ENCODE peak calls at places on chromosomes 1 and 21, in ten cellular contexts. Y is cardiac muscle cell, O is psoas muscle, A is PC-3, L is left lung, X is fibroblast of lung, Z is NB4, E is AG09309, G is ascending aorta, V is gastrocnemius medialis. I is an unnamed sample.
A peak's percentile ranks its signal among the peaks of the same experiment; 100 is the strongest.

GRCh38 chr1:234702342-234703000 is 92.5 kb upstream of the IRF2BP2 start:
- DNase-seq in Y (no peak), O (peak; percentile 78), A (no peak), L (no peak), X (no peak), Z (no peak), E (no peak), G (no peak), V (peak; percentile 80), I (no peak)

GRCh38 chr1:232999960-233000625 is 49.7 kb downstream of the NTPCR start:
- DNase-seq in Y (no peak), O (no peak), A (no peak), L (no peak), X (no peak), Z (no peak), E (no peak), G (no peak), V (no peak), I (no peak)

GRCh38 chr1:231357831-231358354 is 19.8 kb downstream of the SPRTN start:
- DNase-seq in Y (peak; percentile 72), O (peak; percentile 63), A (peak; percentile 79), L (no peak), X (peak; percentile 73), Z (peak; percentile 78), E (peak; percentile 57), G (no peak), V (peak; percentile 68), I (peak; percentile 88)

GRCh38 chr1:53111073-53111556 is 31.3 kb downstream of the SLC1A7 start:
- DNase-seq in Y (no peak), O (no peak), A (peak; percentile 65), L (peak; percentile 56), X (peak; percentile 49), Z (peak; percentile 12), E (no peak), G (no peak), V (no peak), I (peak; percentile 7)

GRCh38 chr1:30511106-30511505 is 212.3 kb downstream of the MATN1 start:
- DNase-seq in Y (no peak), O (no peak), A (no peak), L (no peak), X (no peak), Z (no peak), E (no peak), G (no peak), V (no peak), I (no peak)

GRCh38 chr1:109254621-109255096 is 5.3 kb downstream of the CELSR2 start:
- DNase-seq in Y (no peak), O (peak; percentile 31), A (no peak), L (no peak), X (no peak), Z (no peak), E (no peak), G (no peak), V (no peak), I (no peak)

GRCh38 chr1:161330346-161330745 is 16.2 kb downstream of the SDHC start:
- DNase-seq in Y (no peak), O (no peak), A (peak; percentile 70), L (no peak), X (no peak), Z (no peak), E (no peak), G (no peak), V (no peak), I (peak; percentile 55)

GRCh38 chr1:46903481-46903880 is 37.8 kb downstream of the CYP4A11 start:
- DNase-seq in Y (no peak), O (no peak), A (peak; percentile 46), L (no peak), X (no peak), Z (no peak), E (no peak), G (no peak), V (no peak), I (no peak)

GRCh38 chr1:153362187-153362586 is 4.5 kb downstream of the S100A9 start:
- DNase-seq in Y (no peak), O (no peak), A (no peak), L (no peak), X (no peak), Z (no peak), E (no peak), G (no peak), V (no peak), I (no peak)

DNA sequence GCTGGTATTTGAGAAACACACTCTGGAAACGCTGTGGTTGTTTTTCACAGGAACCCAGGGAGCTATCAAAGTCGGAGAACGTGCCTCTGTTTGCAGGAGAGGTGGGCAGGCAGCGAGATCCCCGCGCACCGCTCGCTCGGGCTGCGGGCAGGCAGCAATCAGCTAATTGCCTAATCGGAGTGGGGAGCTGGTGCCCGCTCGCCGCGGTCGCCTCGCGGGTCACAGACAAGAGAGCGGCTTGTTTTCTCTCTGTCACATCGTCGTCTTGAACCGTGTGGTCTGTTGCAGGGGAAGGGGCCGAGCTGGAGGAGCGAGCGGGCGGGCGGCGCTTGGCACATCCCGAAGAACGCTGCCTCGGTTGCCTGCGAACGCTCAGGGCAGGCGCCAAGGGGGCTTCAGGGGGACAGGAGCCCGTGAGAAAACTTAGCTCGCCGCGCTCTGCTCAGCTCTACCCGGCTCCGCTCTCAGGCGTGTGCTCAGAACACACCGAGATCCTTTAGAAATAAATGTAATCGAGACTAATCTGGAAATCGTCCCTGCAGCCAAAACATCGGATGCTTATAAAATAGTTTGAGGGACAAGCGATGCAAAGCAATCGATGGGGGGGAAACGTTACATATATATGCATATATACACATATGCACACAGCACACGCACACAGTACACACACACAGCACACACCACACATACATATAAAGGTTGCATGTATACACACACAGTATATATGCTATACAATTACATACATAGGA is 93.6 kb upstream of the SMYD2 start:
- DNase-seq in Y (peak; percentile 45), O (peak; percentile 48), A (no peak), L (no peak), X (peak; percentile 8), Z (peak; percentile 2), E (no peak), G (no peak), V (no peak), I (peak; percentile 4)
- H3K4me3 ChIP-seq in Y (peak overlapping the region; percentile 30), O (peak overlapping the region; percentile 57), A (no peak overlapping the region), L (no peak overlapping the region), X (no peak overlapping the region), Z (no peak overlapping the region), E (no peak overlapping the region), G (peak overlapping the region; percentile 14), V (peak overlapping the region; percentile 37), I (peak overlapping the region; percentile 10)

DNA sequence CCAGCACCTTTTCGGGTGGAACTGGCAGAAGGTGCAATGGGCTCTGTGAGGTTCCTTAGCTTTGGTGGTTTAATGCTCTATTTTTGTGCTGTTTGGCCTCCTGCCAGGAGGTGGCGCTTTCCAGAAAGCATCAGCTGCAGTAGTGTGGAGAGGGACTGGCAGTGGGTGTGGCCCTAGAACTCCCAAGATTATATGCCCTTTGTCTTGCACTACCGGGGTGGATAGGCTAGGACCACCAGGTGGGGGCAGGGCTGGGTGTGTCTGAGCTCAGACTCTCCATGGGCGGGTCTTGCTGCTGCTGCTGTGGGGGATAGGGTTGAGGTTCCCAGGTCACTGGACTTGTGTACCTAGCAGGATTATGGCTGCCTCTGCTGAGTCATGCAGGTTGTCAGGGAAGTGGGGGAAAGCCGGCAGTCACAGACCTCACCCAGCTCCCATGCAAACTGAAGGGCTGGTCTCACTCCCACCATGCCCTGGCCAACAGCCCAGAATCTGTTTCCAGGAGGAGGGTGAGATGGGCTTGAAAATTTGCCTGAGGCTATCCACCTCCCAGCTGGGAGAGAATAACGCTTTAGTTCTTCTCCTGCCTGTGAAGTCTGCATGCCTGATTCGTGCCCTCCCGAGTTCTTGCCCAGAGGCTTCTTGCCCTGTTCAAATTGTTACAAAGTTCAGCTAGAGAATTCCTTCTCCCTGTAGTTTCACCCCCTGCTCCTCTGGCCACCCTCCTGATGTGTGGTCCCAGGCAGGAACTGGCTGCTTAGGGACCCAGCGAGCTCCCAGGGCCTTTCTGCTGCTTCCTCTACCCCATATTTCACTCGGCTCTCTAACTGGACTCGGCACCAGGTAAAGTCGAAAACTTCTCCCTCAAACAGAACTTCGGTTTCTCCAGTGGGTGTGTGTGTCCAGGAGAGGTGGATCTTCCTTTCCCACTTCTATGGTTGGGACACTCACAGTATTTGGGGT is 76.5 kb upstream of the BTG3 start:
- DNase-seq in Y (no peak), O (no peak), A (peak; percentile 96), L (peak; percentile 35), X (peak; percentile 67), Z (peak; percentile 5), E (no peak), G (no peak), V (no peak), I (peak; percentile 97)
- TF ChIP-seq CTCF in Y (no peak), O (no peak), A (peak; percentile 63), L (peak; percentile 25), X (no peak), Z (peak; percentile 27), E (peak; percentile 3), G (no peak), V (no peak), I (peak; percentile 46)

GRCh38 chr1:223702735-223703667 is 9.3 kb upstream of the CAPN2 start:
- DNase-seq in Y (no peak), O (no peak), A (peak; percentile 98), L (no peak), X (peak; percentile 76), Z (no peak), E (no peak), G (no peak), V (no peak), I (peak; percentile 61)
- H3K4me3 ChIP-seq in Y (no peak overlapping the region), O (no peak overlapping the region), A (peak overlapping the region; percentile 47), L (no peak overlapping the region), X (no peak overlapping the region), Z (no peak overlapping the region), E (no peak overlapping the region), G (no peak overlapping the region), V (no peak overlapping the region), I (no peak overlapping the region)

GRCh38 chr21:42539342-42539741 is 25.7 kb downstream of the SLC37A1 start:
- DNase-seq in Y (no peak), O (no peak), A (no peak), L (no peak), X (no peak), Z (no peak), E (no peak), G (no peak), V (no peak), I (no peak)

GRCh38 chr21:42541174-42541573 is 27.5 kb downstream of the SLC37A1 start:
- DNase-seq in Y (no peak), O (no peak), A (no peak), L (no peak), X (no peak), Z (no peak), E (no peak), G (no peak), V (no peak), I (no peak)

GRCh38 chr21:42538479-42539275 is 25.0 kb downstream of the SLC37A1 start:
- DNase-seq in Y (no peak), O (no peak), A (no peak), L (no peak), X (no peak), Z (no peak), E (no peak), G (no peak), V (no peak), I (no peak)

GRCh38 chr21:42540396-42540795 is 26.7 kb downstream of the SLC37A1 start:
- DNase-seq in Y (no peak), O (no peak), A (no peak), L (no peak), X (no peak), Z (no peak), E (no peak), G (no peak), V (no peak), I (no peak)

DNA sequence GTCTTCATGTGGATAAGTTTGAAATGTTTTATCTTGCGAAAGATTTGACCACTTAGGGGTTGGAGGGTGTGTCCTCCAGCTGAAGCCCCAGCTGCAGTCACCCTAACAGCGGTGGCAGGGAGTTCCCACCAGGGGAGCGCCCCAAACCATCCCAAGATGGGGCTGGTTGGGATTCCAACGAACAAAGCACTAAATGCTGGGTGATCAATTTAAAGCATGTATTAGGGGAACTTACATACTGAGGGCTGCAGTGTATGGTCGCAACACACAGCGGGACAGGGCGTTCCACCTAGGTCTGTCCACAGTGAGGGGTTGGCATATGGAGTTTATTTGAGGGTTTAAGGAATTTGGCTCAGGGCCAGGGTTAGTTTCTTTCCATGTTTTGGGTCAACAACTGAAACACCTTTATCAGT is 26.3 kb downstream of the SLC37A1 start:
- DNase-seq in Y (peak; percentile 38), O (no peak), A (no peak), L (no peak), X (no peak), Z (peak; percentile 81), E (no peak), G (no peak), V (no peak), I (no peak)
- TF ChIP-seq CTCF in Y (peak; percentile 12), O (no peak), A (peak; percentile 33), L (no peak), X (no peak), Z (peak; percentile 52), E (peak; percentile 12), G (no peak), V (no peak), I (peak; percentile 9)